ENCODE peak calls at places on chromosomes 5 and 9, in six cellular contexts. Q, O, L, Z, B and F are unnamed samples.

GRCh38 chr5:116543501-116543900 is 31.1 kb downstream of the SEMA6A start:
- DNase-seq in Q (no peak), O (no peak), L (no peak), Z (no peak), B (no peak), F (peak)

GRCh38 chr5:169656125-169656990 is 19.3 kb downstream of the DOCK2 start:
- DNase-seq in Q (peak), O (no peak), L (no peak), Z (no peak), B (no peak), F (no peak)

GRCh38 chr5:89313044-89313443 is 430.1 kb upstream of the MEF2C start:
- DNase-seq in Q (peak), O (no peak), L (no peak), Z (no peak), B (no peak), F (peak)

GRCh38 chr9:82583524-82583923 is 479.4 kb downstream of the RASEF start:
- DNase-seq in Q (no peak), O (no peak), L (no peak), Z (no peak), B (no peak), F (no peak)

GRCh38 chr5:150138551-150139265 is 16.9 kb downstream of the PDGFRB start:
- DNase-seq in Q (peak), O (no peak), L (no peak), Z (peak), B (no peak), F (peak)

GRCh38 chr5:85479849-85480248 is 1095.2 kb upstream of the EDIL3 start:
- DNase-seq in Q (no peak), O (no peak), L (no peak), Z (no peak), B (no peak), F (no peak)

GRCh38 chr9:87324613-87325194 is 173.0 kb upstream of the DAPK1 start:
- DNase-seq in Q (peak), O (no peak), L (no peak), Z (no peak), B (no peak), F (peak)

GRCh38 chr9:106707291-106707690 is 155.7 kb upstream of the ZNF462 start:
- DNase-seq in Q (no peak), O (no peak), L (no peak), Z (no peak), B (no peak), F (no peak)

GRCh38 chr9:132997591-132997990 is 19.1 kb downstream of the GFI1B start:
- DNase-seq in Q (peak), O (no peak), L (no peak), Z (no peak), B (no peak), F (peak)

GRCh38 chr9:134928796-134929559 is 11.3 kb upstream of the FCN1 start:
- DNase-seq in Q (no peak), O (peak), L (no peak), Z (peak), B (peak), F (no peak)

GRCh38 chr5:135324897-135325650 is 74.0 kb downstream of the MACROH2A1 start:
- DNase-seq in Q (no peak), O (no peak), L (no peak), Z (no peak), B (no peak), F (no peak)
- TF ChIP-seq CTCF in Q (no peak), O (no peak), L (no peak), Z (no peak), B (no peak), F (no peak)

GRCh38 chr9:121748080-121748479 is 96.6 kb downstream of the DAB2IP start:
- DNase-seq in Q (no peak), O (no peak), L (no peak), Z (no peak), B (no peak), F (peak)
- H3K4me3 ChIP-seq in Q (no peak), O (no peak), L (no peak), Z (no peak), B (no peak), F (no peak)

GRCh38 chr9:137255448-137256114 is 454 bp downstream of the NELFB start:
- DNase-seq in Q (no peak), O (no peak), L (peak), Z (no peak), B (peak), F (peak)

GRCh38 chr9:137253717-137254623 is 1.2 kb upstream of the NELFB start:
- DNase-seq in Q (no peak), O (no peak), L (no peak), Z (no peak), B (no peak), F (no peak)

GRCh38 chr9:137256839-137257238 is 1.7 kb downstream of the NELFB start:
- DNase-seq in Q (no peak), O (no peak), L (no peak), Z (no peak), B (no peak), F (no peak)

GRCh38 chr9:137256362-137256761 is 1.2 kb downstream of the NELFB start:
- DNase-seq in Q (no peak), O (no peak), L (no peak), Z (no peak), B (no peak), F (no peak)

GRCh38 chr9:137254624-137255447 is at the start of gene NELFB:
- DNase-seq in Q (peak), O (peak), L (peak), Z (peak), B (peak), F (peak)
- TF ChIP-seq CTCF in Q (no peak), O (no peak), L (no peak), Z (peak), B (no peak), F (no peak)

GRCh38 chr5:130545291-130545690 is 619.8 kb downstream of the HINT1 start:
- DNase-seq in Q (no peak), O (no peak), L (no peak), Z (no peak), B (no peak), F (no peak)

GRCh38 chr5:130555429-130555828 is 609.6 kb downstream of the HINT1 start:
- DNase-seq in Q (no peak), O (no peak), L (no peak), Z (no peak), B (no peak), F (no peak)

GRCh38 chr5:130550553-130550940 is 614.5 kb downstream of the HINT1 start:
- DNase-seq in Q (no peak), O (no peak), L (no peak), Z (no peak), B (no peak), F (no peak)

GRCh38 chr5:130546216-130546615 is 618.8 kb downstream of the HINT1 start:
- DNase-seq in Q (no peak), O (no peak), L (no peak), Z (no peak), B (no peak), F (peak)

GRCh38 chr5:130549884-130550552 is 615.0 kb downstream of the HINT1 start:
- DNase-seq in Q (peak), O (no peak), L (no peak), Z (no peak), B (no peak), F (peak)
- H3K4me3 ChIP-seq in Q (no peak), O (no peak), L (no peak), Z (no peak), B (no peak), F (no peak)

GRCh38 chr9:92504881-92505280 is 22.6 kb upstream of the ASPN start:
- DNase-seq in Q (peak), O (no peak), L (no peak), Z (no peak), B (no peak), F (peak)

GRCh38 chr9:92499701-92500100 is 17.4 kb upstream of the ASPN start:
- DNase-seq in Q (no peak), O (no peak), L (no peak), Z (no peak), B (no peak), F (no peak)

GRCh38 chr9:92506184-92506857 is 24.0 kb upstream of the ASPN start:
- DNase-seq in Q (peak), O (peak), L (no peak), Z (peak), B (no peak), F (peak)

GRCh38 chr9:92500725-92501124 is 18.4 kb upstream of the ASPN start:
- DNase-seq in Q (no peak), O (no peak), L (no peak), Z (no peak), B (no peak), F (no peak)

GRCh38 chr9:92501671-92502393 is 19.5 kb upstream of the ASPN start:
- DNase-seq in Q (peak), O (peak), L (peak), Z (peak), B (no peak), F (no peak)
- TF ChIP-seq CTCF in Q (peak), O (no peak), L (peak), Z (no peak), B (peak), F (peak)